ENCODE peak calls at places on chromosomes 1 and 21, in seven cellular contexts. One of them, this sample, is unnamed.

GRCh38 chr1:178607718-178608408 is 95.0 kb downstream of the TEX35 start:
- DNase-seq in foreskin fibroblast: no peak
- DNase-seq in mammary epithelial cell: no peak
- DNase-seq in HFF-Myc: no peak
- DNase-seq in trophoblast cell: peak; percentile 23
- DNase-seq in testis: no peak
- DNase-seq in tibial nerve: no peak
- DNase-seq in this sample: peak; percentile 26

GRCh38 chr1:33365560-33365997 is 44.7 kb upstream of the A3GALT2 start:
- DNase-seq in testis: peak; percentile 44
- DNase-seq in trophoblast cell: no peak
- DNase-seq in HFF-Myc: no peak
- DNase-seq in tibial nerve: peak; percentile 52
- DNase-seq in mammary epithelial cell: no peak
- DNase-seq in foreskin fibroblast: peak; percentile 79
- DNase-seq in this sample: peak; percentile 73

GRCh38 chr1:43719063-43719462 is 11.7 kb downstream of the ST3GAL3 start:
- DNase-seq in HFF-Myc: no peak
- DNase-seq in foreskin fibroblast: peak; percentile 58
- DNase-seq in tibial nerve: no peak
- DNase-seq in mammary epithelial cell: no peak
- DNase-seq in testis: no peak
- DNase-seq in trophoblast cell: no peak
- DNase-seq in this sample: peak; percentile 16

GRCh38 chr1:155010211-155010918 is 7.8 kb downstream of the ZBTB7B start:
- DNase-seq in mammary epithelial cell: no peak
- DNase-seq in HFF-Myc: no peak
- DNase-seq in testis: no peak
- DNase-seq in trophoblast cell: no peak
- DNase-seq in foreskin fibroblast: no peak
- DNase-seq in tibial nerve: no peak
- DNase-seq in this sample: no peak

GRCh38 chr1:228307218-228308023 is 99.2 kb downstream of the TRIM11 start:
- DNase-seq in mammary epithelial cell: no peak
- DNase-seq in foreskin fibroblast: no peak
- DNase-seq in trophoblast cell: no peak
- DNase-seq in HFF-Myc: no peak
- DNase-seq in tibial nerve: no peak
- DNase-seq in testis: peak; percentile 12
- DNase-seq in this sample: no peak

GRCh38 chr1:198929961-198930599 is 291.2 kb downstream of the PTPRC start:
- DNase-seq in trophoblast cell: no peak
- DNase-seq in foreskin fibroblast: no peak
- DNase-seq in testis: peak; percentile 16
- DNase-seq in mammary epithelial cell: peak; percentile 50
- DNase-seq in tibial nerve: no peak
- DNase-seq in HFF-Myc: no peak
- DNase-seq in this sample: peak; percentile 60

GRCh38 chr1:90708236-90708786 is 8.8 kb downstream of the BARHL2 start:
- DNase-seq in trophoblast cell: no peak
- DNase-seq in mammary epithelial cell: no peak
- DNase-seq in HFF-Myc: no peak
- DNase-seq in testis: no peak
- DNase-seq in tibial nerve: no peak
- DNase-seq in foreskin fibroblast: no peak
- DNase-seq in this sample: no peak

GRCh38 chr1:151124763-151125403 is 21.5 kb downstream of the SEMA6C start:
- DNase-seq in testis: no peak
- DNase-seq in foreskin fibroblast: no peak
- DNase-seq in mammary epithelial cell: no peak
- DNase-seq in tibial nerve: no peak
- DNase-seq in trophoblast cell: no peak
- DNase-seq in HFF-Myc: no peak
- DNase-seq in this sample: no peak

GRCh38 chr1:2641381-2642130 is 8.7 kb upstream of the MMEL1 start:
- DNase-seq in trophoblast cell: no peak
- DNase-seq in tibial nerve: no peak
- DNase-seq in foreskin fibroblast: no peak
- DNase-seq in HFF-Myc: no peak
- DNase-seq in testis: no peak
- DNase-seq in mammary epithelial cell: no peak
- DNase-seq in this sample: no peak

GRCh38 chr1:115203287-115203686 is 114.0 kb upstream of the TSPAN2 start:
- DNase-seq in HFF-Myc: no peak
- DNase-seq in mammary epithelial cell: no peak
- DNase-seq in tibial nerve: no peak
- DNase-seq in testis: no peak
- DNase-seq in trophoblast cell: no peak
- DNase-seq in foreskin fibroblast: no peak
- DNase-seq in this sample: no peak

DNA sequence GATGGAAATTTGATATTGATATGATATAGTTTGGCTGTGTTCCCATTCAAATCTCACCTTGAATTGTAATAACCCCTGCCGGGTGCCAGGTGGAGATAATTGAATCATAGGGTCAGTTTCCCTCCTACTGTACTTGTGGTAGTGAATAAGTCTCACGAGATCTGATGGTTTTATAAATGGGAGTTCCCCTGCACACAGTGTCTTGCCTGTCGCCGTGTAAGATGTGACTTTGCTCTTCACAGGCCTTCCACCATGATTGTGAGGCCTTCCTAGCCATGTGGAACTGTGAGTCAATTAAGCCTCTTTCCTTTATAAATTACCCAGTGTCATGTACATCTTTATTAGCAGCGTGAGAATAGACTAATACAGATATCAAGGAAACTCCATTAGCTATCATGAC is 74.6 kb downstream of the MAP3K7CL start:
- DNase-seq in mammary epithelial cell: no peak
- DNase-seq in tibial nerve: no peak
- DNase-seq in testis: no peak
- DNase-seq in trophoblast cell: no peak
- DNase-seq in foreskin fibroblast: no peak
- DNase-seq in HFF-Myc: no peak
- DNase-seq in this sample: no peak
- H3K4me3 ChIP-seq in mammary epithelial cell: no peak overlapping the region
- H3K4me3 ChIP-seq in tibial nerve: no peak overlapping the region
- H3K4me3 ChIP-seq in testis: no peak overlapping the region
- H3K4me3 ChIP-seq in trophoblast cell: no peak overlapping the region
- H3K4me3 ChIP-seq in foreskin fibroblast: no peak overlapping the region
- H3K4me3 ChIP-seq in HFF-Myc: no peak overlapping the region
- H3K4me3 ChIP-seq in this sample: no peak overlapping the region

GRCh38 chr1:80892452-80892995 is 908.2 kb upstream of the ADGRL2 start:
- DNase-seq in testis: no peak
- DNase-seq in trophoblast cell: no peak
- DNase-seq in mammary epithelial cell: peak; percentile 5
- DNase-seq in tibial nerve: no peak
- DNase-seq in HFF-Myc: no peak
- DNase-seq in foreskin fibroblast: no peak
- DNase-seq in this sample: peak; percentile 3
- H3K4me3 ChIP-seq in testis: no peak overlapping the region
- H3K4me3 ChIP-seq in trophoblast cell: no peak overlapping the region
- H3K4me3 ChIP-seq in mammary epithelial cell: no peak overlapping the region
- H3K4me3 ChIP-seq in tibial nerve: no peak overlapping the region
- H3K4me3 ChIP-seq in HFF-Myc: no peak overlapping the region
- H3K4me3 ChIP-seq in foreskin fibroblast: no peak overlapping the region
- H3K4me3 ChIP-seq in this sample: no peak overlapping the region

DNA sequence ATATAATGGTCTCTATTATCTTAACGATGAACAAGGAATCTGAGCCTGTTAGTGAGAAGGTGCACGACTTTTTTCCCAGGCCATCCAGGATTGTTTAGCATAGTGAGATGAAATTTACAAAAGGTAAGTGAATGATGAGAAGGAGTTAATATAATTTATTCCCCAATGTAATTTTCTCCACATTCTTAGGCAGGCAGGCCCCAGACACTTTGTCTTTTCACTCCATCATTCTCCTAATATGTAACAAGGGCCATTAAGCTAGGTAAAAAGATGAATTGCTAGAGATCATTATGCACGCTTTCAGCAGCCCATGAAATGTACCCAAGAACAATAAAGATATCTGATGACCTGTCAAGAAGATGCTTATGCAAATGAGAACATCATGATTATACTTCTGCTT is 24.1 kb downstream of the NIBAN1 start:
- DNase-seq in tibial nerve: no peak
- DNase-seq in HFF-Myc: no peak
- DNase-seq in mammary epithelial cell: no peak
- DNase-seq in testis: no peak
- DNase-seq in trophoblast cell: no peak
- DNase-seq in foreskin fibroblast: no peak
- DNase-seq in this sample: no peak
- H3K4me3 ChIP-seq in tibial nerve: no peak overlapping the region
- H3K4me3 ChIP-seq in HFF-Myc: no peak overlapping the region
- H3K4me3 ChIP-seq in mammary epithelial cell: no peak overlapping the region
- H3K4me3 ChIP-seq in testis: no peak overlapping the region
- H3K4me3 ChIP-seq in trophoblast cell: no peak overlapping the region
- H3K4me3 ChIP-seq in foreskin fibroblast: no peak overlapping the region
- H3K4me3 ChIP-seq in this sample: no peak overlapping the region

GRCh38 chr1:47417129-47418044 is 1.3 kb downstream of the FOXE3 start:
- DNase-seq in mammary epithelial cell: no peak
- DNase-seq in trophoblast cell: no peak
- DNase-seq in tibial nerve: no peak
- DNase-seq in foreskin fibroblast: no peak
- DNase-seq in testis: no peak
- DNase-seq in HFF-Myc: no peak
- DNase-seq in this sample: no peak

GRCh38 chr1:47418122-47418521 is 2.0 kb downstream of the FOXE3 start:
- DNase-seq in trophoblast cell: no peak
- DNase-seq in tibial nerve: no peak
- DNase-seq in mammary epithelial cell: no peak
- DNase-seq in testis: no peak
- DNase-seq in HFF-Myc: no peak
- DNase-seq in foreskin fibroblast: no peak
- DNase-seq in this sample: no peak

GRCh38 chr1:47416319-47417128 is 439 bp downstream of the FOXE3 start:
- DNase-seq in mammary epithelial cell: no peak
- DNase-seq in HFF-Myc: no peak
- DNase-seq in trophoblast cell: no peak
- DNase-seq in foreskin fibroblast: no peak
- DNase-seq in testis: no peak
- DNase-seq in tibial nerve: no peak
- DNase-seq in this sample: no peak

GRCh38 chr1:47418681-47419272 is 2.7 kb downstream of the FOXE3 start:
- DNase-seq in HFF-Myc: no peak
- DNase-seq in mammary epithelial cell: no peak
- DNase-seq in testis: no peak
- DNase-seq in trophoblast cell: peak; percentile 71
- DNase-seq in tibial nerve: no peak
- DNase-seq in foreskin fibroblast: no peak
- DNase-seq in this sample: no peak

GRCh38 chr1:47415728-47416318 is at the start of gene FOXE3:
- DNase-seq in trophoblast cell: no peak
- DNase-seq in tibial nerve: no peak
- DNase-seq in testis: no peak
- DNase-seq in mammary epithelial cell: no peak
- DNase-seq in HFF-Myc: no peak
- DNase-seq in foreskin fibroblast: no peak
- DNase-seq in this sample: no peak
- H3K4me3 ChIP-seq in trophoblast cell: peak within 1 kb of the TSS; percentile 56
- H3K4me3 ChIP-seq in tibial nerve: peak within 1 kb of the TSS; percentile 38
- H3K4me3 ChIP-seq in testis: peak within 1 kb of the TSS; percentile 34
- H3K4me3 ChIP-seq in mammary epithelial cell: no peak within 1 kb of the TSS
- H3K4me3 ChIP-seq in HFF-Myc: no peak within 1 kb of the TSS
- H3K4me3 ChIP-seq in foreskin fibroblast: peak within 1 kb of the TSS; percentile 36
- H3K4me3 ChIP-seq in this sample: peak within 1 kb of the TSS; percentile 26

DNA sequence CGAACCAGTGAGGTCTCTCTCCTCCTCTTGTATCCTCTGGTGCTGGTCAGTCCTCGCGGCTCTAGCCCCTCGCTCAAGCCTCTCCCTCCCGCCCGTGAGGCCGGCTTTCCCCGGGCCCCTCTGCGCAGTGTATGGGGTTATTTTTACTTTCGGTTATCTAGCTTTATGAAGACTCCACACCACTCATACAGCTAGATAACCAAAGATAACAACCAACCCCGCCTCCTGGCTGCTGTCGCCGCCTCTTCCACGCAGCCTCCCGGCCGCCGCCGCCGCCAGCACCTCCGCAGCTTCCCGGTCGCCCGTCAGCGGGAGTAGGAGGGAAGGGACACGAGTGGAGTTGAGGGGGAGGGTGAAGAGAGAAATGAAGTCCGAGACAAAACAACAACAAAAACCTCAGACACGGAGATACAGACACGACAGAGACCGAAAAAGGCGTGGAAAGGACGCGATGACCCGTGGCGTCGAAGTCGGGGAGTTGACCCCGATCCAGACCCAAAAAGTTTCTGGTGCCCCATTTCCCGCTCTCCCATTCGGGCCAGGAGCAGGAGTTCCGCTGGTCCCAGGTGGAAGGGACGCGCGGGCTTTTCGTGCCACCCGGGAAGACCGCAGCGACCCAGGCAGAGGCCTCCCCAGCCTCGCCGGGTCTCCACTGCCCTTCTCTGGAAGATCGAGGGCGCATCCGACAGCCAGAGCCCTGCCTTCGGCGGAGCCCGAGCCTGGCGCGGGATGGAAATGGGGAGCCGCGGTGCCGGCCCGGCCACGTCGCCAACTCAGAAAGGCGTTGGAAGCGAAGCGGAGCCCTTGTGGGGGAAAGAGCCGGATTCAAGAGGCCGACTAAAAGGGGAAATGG is 51.4 kb downstream of the RHBG start:
- DNase-seq in mammary epithelial cell: no peak
- DNase-seq in HFF-Myc: no peak
- DNase-seq in trophoblast cell: no peak
- DNase-seq in foreskin fibroblast: no peak
- DNase-seq in testis: no peak
- DNase-seq in tibial nerve: no peak
- DNase-seq in this sample: no peak
- H3K4me3 ChIP-seq in mammary epithelial cell: no peak overlapping the region
- H3K4me3 ChIP-seq in HFF-Myc: no peak overlapping the region
- H3K4me3 ChIP-seq in trophoblast cell: peak overlapping the region; percentile 62
- H3K4me3 ChIP-seq in foreskin fibroblast: no peak overlapping the region
- H3K4me3 ChIP-seq in testis: peak overlapping the region; percentile 21
- H3K4me3 ChIP-seq in tibial nerve: peak overlapping the region; percentile 30
- H3K4me3 ChIP-seq in this sample: no peak overlapping the region

This sample was measured in cardiac fibroblast.